ENCODE peak calls at places on chromosomes 11 and 22, in ten cellular contexts. P, K, X, U, A, E, H, R, M and Y are unnamed samples.

GRCh38 chr11:38680746-38681145 is 2082.7 kb upstream of the RAG2 start:
- DNase-seq in H (no peak), M (no peak), P (no peak), K (no peak), A (no peak), R (no peak), U (no peak), X (no peak), E (no peak), Y (no peak)

GRCh38 chr22:29626497-29627195 is 23.2 kb downstream of the NF2 start:
- DNase-seq in X (no peak), E (no peak), H (no peak), A (no peak), M (peak), R (no peak), P (peak), U (no peak), K (no peak), Y (no peak)

GRCh38 chr11:111603633-111604130 is 1.4 kb downstream of the SIK2 start:
- DNase-seq in M (peak), A (no peak), H (no peak), R (no peak), U (no peak), X (no peak), K (no peak), P (no peak), E (no peak), Y (no peak)

GRCh38 chr11:130068986-130069683 is 559 bp upstream of the APLP2 start:
- DNase-seq in A (no peak), P (peak), M (peak), H (peak), K (peak), E (no peak), X (no peak), R (peak), U (peak), Y (no peak)

GRCh38 chr11:118789501-118790356 is 1.2 kb downstream of the DDX6 start:
- DNase-seq in U (no peak), M (peak), R (peak), X (no peak), H (no peak), A (no peak), K (no peak), P (peak), E (no peak), Y (no peak)

GRCh38 chr11:29251738-29252137 is 765.1 kb downstream of the KCNA4 start:
- DNase-seq in H (no peak), X (no peak), P (no peak), K (no peak), R (no peak), M (no peak), E (no peak), U (no peak), A (no peak), Y (no peak)

GRCh38 chr22:45036154-45036553 is 26.3 kb upstream of the PHF21B start:
- DNase-seq in H (no peak), P (peak), E (no peak), X (no peak), U (no peak), A (no peak), M (no peak), R (no peak), K (peak), Y (no peak)

GRCh38 chr11:15941206-15941770 is 415.1 kb downstream of the SOX6 start:
- DNase-seq in X (peak), M (peak), P (peak), R (no peak), A (peak), U (no peak), K (no peak), H (no peak), E (no peak), Y (peak)

GRCh38 chr11:65776710-65777141 is 4.0 kb downstream of the AP5B1 start:
- DNase-seq in K (no peak), A (no peak), M (no peak), E (no peak), H (no peak), U (peak), X (no peak), P (no peak), R (no peak), Y (no peak)

GRCh38 chr11:1034001-1034400 is 2.5 kb downstream of the MUC6 start:
- DNase-seq in E (no peak), H (no peak), M (peak), A (no peak), P (no peak), U (no peak), R (no peak), K (no peak), X (no peak), Y (no peak)

GRCh38 chr11:60875366-60875720 is 8.0 kb downstream of the ZP1 start:
- DNase-seq in E (no peak), K (no peak), R (no peak), A (no peak), P (no peak), H (no peak), X (no peak), U (peak), M (no peak), Y (no peak)

GRCh38 chr22:37484115-37485005 is 1.8 kb downstream of the MFNG start:
- DNase-seq in H (no peak), A (no peak), P (no peak), K (peak), X (no peak), U (peak), R (no peak), E (no peak), M (no peak), Y (no peak)

GRCh38 chr11:129331871-129332274 is 43.8 kb upstream of the BARX2 start:
- DNase-seq in P (peak), A (peak), H (peak), X (peak), U (peak), K (peak), M (peak), R (peak), E (peak), Y (peak)